ENCODE peak calls at places on chromosome 4, in four cellular contexts. B, F, E and R are unnamed samples.

GRCh38 chr4:21470531-21470930 is 478.0 kb downstream of the KCNIP4 start:
- DNase-seq in B (no peak), F (no peak), E (peak; percentile 16), R (no peak)

GRCh38 chr4:5572114-5572513 is 136.2 kb downstream of the EVC2 start:
- DNase-seq in B (no peak), F (no peak), E (no peak), R (no peak)

GRCh38 chr4:183175631-183176232 is 76.7 kb downstream of the WWC2 start:
- DNase-seq in B (no peak), F (no peak), E (no peak), R (no peak)

GRCh38 chr4:101306225-101306624 is 41.1 kb downstream of the PPP3CA start:
- DNase-seq in B (no peak), F (no peak), E (no peak), R (no peak)

GRCh38 chr4:77156912-77157858 is at the start of gene CCNG2:
- DNase-seq in B (peak; percentile 92), F (peak; percentile 53), E (peak; percentile 90), R (peak; percentile 96)

GRCh38 chr4:24856586-24856985 is 56.3 kb downstream of the CCDC149 start:
- DNase-seq in B (no peak), F (no peak), E (peak; percentile 89), R (no peak)

GRCh38 chr4:15677507-15677988 is 4.1 kb upstream of the FAM200B start:
- DNase-seq in B (peak; percentile 68), F (no peak), E (no peak), R (no peak)

GRCh38 chr4:100023800-100024199 is 73.7 kb upstream of the H2AZ1 start:
- DNase-seq in B (no peak), F (no peak), E (no peak), R (no peak)

GRCh38 chr4:133131829-133132485 is 17.1 kb upstream of the PCDH10 start:
- DNase-seq in B (no peak), F (no peak), E (no peak), R (no peak)

GRCh38 chr4:72974694-72975487 is 94.6 kb downstream of the COX18 start:
- DNase-seq in B (no peak), F (no peak), E (no peak), R (no peak)

GRCh38 chr4:154292589-154292988 is 199.0 kb downstream of the DCHS2 start:
- DNase-seq in B (no peak), F (no peak), E (peak; percentile 16), R (no peak)

GRCh38 chr4:13415068-13415785 is 68.9 kb downstream of the RAB28 start:
- DNase-seq in B (no peak), F (no peak), E (no peak), R (no peak)

GRCh38 chr4:181503800-181504364 is 739.3 kb upstream of the TENM3 start:
- DNase-seq in B (no peak), F (no peak), E (peak; percentile 29), R (no peak)

GRCh38 chr4:84403656-84404055 is 95.4 kb downstream of the NKX6-1 start:
- DNase-seq in B (no peak), F (no peak), E (no peak), R (no peak)

GRCh38 chr4:1608196-1608820 is 75.8 kb downstream of the FAM53A start:
- DNase-seq in B (no peak), F (no peak), E (no peak), R (peak; percentile 66)

GRCh38 chr4:76028242-76028859 is 5.1 kb upstream of the CXCL10 start:
- DNase-seq in B (no peak), F (no peak), E (no peak), R (no peak)

GRCh38 chr4:22389240-22389871 is 126.5 kb downstream of the ADGRA3 start:
- DNase-seq in B (peak; percentile 45), F (no peak), E (peak; percentile 59), R (no peak)

GRCh38 chr4:53508446-53508845 is 82.8 kb downstream of the LNX1 start:
- DNase-seq in B (no peak), F (no peak), E (no peak), R (no peak)

GRCh38 chr4:8910822-8911310 is 39.2 kb upstream of the HMX1 start:
- DNase-seq in B (no peak), F (no peak), E (peak; percentile 77), R (no peak)

GRCh38 chr4:6322761-6323566 is 53.3 kb downstream of the WFS1 start:
- DNase-seq in B (no peak), F (no peak), E (no peak), R (no peak)

GRCh38 chr4:40446785-40447184 is 111.7 kb downstream of the CHRNA9 start:
- DNase-seq in B (no peak), F (no peak), E (peak; percentile 57), R (no peak)

GRCh38 chr4:142840516-142841123 is 5.5 kb downstream of the INPP4B start:
- DNase-seq in B (no peak), F (no peak), E (no peak), R (no peak)

GRCh38 chr4:122104184-122104583 is 47.9 kb upstream of the BLTP1 start:
- DNase-seq in B (no peak), F (no peak), E (no peak), R (no peak)

GRCh38 chr4:86892639-86892965 is 380 bp upstream of the C4orf36 start:
- DNase-seq in B (no peak), F (no peak), E (no peak), R (no peak)

GRCh38 chr4:123396294-123397275 is at the start of gene SPRY1:
- DNase-seq in B (peak; percentile 97), F (peak; percentile 55), E (peak; percentile 94), R (peak; percentile 93)

GRCh38 chr4:54647070-54647469 is 10.7 kb upstream of the KIT start:
- DNase-seq in B (no peak), F (no peak), E (no peak), R (no peak)

GRCh38 chr4:1053080-1053661 is 41.7 kb downstream of the FGFRL1 start:
- DNase-seq in B (no peak), F (no peak), E (no peak), R (peak; percentile 81)

GRCh38 chr4:75030649-75031235 is 97.8 kb downstream of the PARM1 start:
- DNase-seq in B (peak; percentile 94), F (no peak), E (no peak), R (no peak)

GRCh38 chr4:29970626-29971025 is 749.5 kb upstream of the PCDH7 start:
- DNase-seq in B (no peak), F (no peak), E (peak; percentile 35), R (no peak)

DNA sequence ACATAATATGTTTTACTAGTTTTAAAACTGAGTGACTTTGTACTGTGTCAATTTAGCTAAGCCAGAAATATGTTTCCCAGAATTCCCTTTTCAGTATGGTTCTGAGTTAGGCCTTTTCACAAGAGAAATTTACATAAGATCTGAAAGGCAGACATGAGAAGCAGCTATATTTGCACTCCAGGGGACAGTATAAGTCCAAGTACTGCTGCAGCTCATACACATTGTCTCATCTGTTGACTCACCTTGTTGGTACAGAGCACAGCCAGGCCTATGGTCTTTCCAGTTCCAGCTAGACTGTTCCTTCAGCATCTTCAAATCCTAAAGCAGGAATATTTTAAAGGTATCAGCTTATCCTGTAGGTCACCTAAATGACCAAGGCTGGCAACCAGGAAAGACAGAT is 53.5 kb downstream of the BMP3 start:
- DNase-seq in B (no peak), F (no peak), E (no peak), R (no peak)
- TF ChIP-seq CTCF in B (peak; percentile 33), F (no peak), E (peak; percentile 29), R (no peak)

GRCh38 chr4:173500841-173501591 is 29.0 kb downstream of the HAND2 start:
- DNase-seq in B (no peak), F (no peak), E (no peak), R (no peak)
- H3K4me3 ChIP-seq in B (no peak overlapping the region), F (peak overlapping the region; percentile 46), E (no peak overlapping the region), R (no peak overlapping the region)

GRCh38 chr4:186148335-186148975 is 42.9 kb upstream of the CYP4V2 start:
- DNase-seq in B (no peak), F (no peak), E (no peak), R (no peak)
- H3K27ac ChIP-seq in B (no peak overlapping the region), F (no peak overlapping the region), E (no peak overlapping the region), R (peak overlapping the region; percentile 48)

DNA sequence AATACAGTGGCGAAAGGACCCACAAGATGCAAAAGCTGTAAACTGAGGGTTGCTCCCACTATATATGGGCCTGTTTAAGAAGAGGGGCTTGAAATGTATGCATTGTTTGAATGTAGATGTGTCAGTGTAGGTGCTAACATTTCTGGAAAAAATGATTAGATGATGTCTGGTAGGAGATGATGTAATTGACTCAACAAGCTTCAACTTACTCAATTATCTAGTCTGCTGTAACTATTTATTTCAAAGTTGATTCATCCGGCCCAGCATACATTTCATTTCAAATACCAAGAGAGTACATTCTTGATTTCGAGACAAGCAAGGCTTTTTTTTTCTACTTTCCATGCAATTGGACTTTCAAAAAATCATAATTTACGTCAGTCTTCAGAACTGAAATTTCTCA is 9.3 kb upstream of the ENAM start:
- DNase-seq in B (no peak), F (no peak), E (no peak), R (no peak)
- TF ChIP-seq CTCF in B (no peak), F (no peak), E (no peak), R (no peak)

GRCh38 chr4:125368684-125369083 is 53.9 kb downstream of the FAT4 start:
- DNase-seq in B (no peak), F (no peak), E (no peak), R (no peak)
- H3K4me3 ChIP-seq in B (no peak overlapping the region), F (peak overlapping the region; percentile 53), E (no peak overlapping the region), R (peak overlapping the region; percentile 60)

GRCh38 chr4:127618427-127618826 is 14.3 kb upstream of the INTU start:
- DNase-seq in B (no peak), F (no peak), E (no peak), R (no peak)

GRCh38 chr4:127624176-127624575 is 8.6 kb upstream of the INTU start:
- DNase-seq in B (no peak), F (no peak), E (no peak), R (no peak)

GRCh38 chr4:127623755-127624087 is 9.0 kb upstream of the INTU start:
- DNase-seq in B (no peak), F (no peak), E (no peak), R (no peak)

GRCh38 chr4:127622621-127622922 is 10.2 kb upstream of the INTU start:
- DNase-seq in B (no peak), F (no peak), E (peak; percentile 87), R (no peak)

DNA sequence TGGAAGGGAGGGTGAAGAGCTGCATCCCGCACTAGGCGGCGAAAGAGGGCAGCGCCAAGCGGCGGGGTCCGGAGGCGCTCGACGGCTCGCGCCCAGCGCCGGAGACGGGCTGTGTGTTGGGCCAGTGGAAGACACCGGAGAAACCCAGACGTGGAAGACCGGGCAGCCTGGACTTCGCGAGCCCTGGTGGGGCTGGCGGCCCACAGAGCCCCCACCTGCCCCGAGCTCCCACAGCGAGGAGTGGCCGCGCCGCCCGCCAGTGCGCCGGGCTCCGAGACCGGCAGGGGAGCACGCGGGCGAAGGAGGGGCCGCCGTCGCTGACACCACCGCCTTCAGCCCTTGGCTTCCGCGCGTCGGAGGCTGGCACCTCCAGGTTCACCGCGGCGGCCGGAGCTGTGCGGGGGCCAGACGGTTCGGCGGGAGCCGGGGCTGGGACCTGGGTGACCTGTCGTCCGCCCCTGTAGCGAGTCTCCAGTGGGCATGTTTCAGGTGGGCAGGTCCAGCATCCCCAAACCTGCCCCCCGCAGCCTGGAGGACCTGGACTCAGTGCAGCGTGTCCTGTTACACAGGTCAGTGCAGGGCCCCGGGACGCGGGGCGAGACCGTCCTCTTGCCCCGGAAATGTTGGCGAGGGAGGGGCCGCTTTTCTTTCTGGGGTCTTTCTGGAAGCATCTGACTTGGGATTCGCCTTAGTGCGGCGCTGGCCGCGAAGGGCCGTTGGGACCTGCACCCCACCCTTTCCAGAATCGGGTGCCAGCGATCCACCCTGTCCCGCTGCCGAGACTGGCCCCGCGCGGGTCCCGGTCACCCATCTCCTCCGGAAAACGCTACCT is 9.6 kb upstream of the INTU start:
- DNase-seq in B (peak; percentile 35), F (no peak), E (no peak), R (peak; percentile 80)
- H3K27ac ChIP-seq in B (no peak overlapping the region), F (peak overlapping the region; percentile 41), E (no peak overlapping the region), R (no peak overlapping the region)

GRCh38 chr4:130266814-130267213 is 1170.9 kb downstream of the C4orf33 start:
- DNase-seq in B (no peak), F (no peak), E (no peak), R (no peak)
- TF ChIP-seq CTCF in B (no peak), F (no peak), E (no peak), R (no peak)